ENCODE peak calls at places on chromosomes 2 and 18, in four cellular contexts. I is breast epithelium, G is K562, A is HL-60. R is an unnamed sample.

GRCh38 chr2:214244847-214245246 is 166.0 kb upstream of the VWC2L start:
- DNase-seq in I (no peak), G (no peak), A (no peak), R (no peak)

GRCh38 chr2:202104286-202104870 is 31.3 kb downstream of the KIAA2012 start:
- DNase-seq in I (no peak), G (peak), A (peak), R (peak)

GRCh38 chr2:21175895-21176646 is 52.3 kb downstream of the TDRD15 start:
- DNase-seq in I (no peak), G (no peak), A (no peak), R (no peak)

GRCh38 chr2:105935048-105935447 is 190.3 kb downstream of the NCK2 start:
- DNase-seq in I (no peak), G (no peak), A (no peak), R (no peak)

GRCh38 chr2:112577756-112578155 is 6.7 kb upstream of the CHCHD5 start:
- DNase-seq in I (no peak), G (no peak), A (no peak), R (no peak)

GRCh38 chr2:9197916-9198315 is 8.7 kb upstream of the ASAP2 start:
- DNase-seq in I (no peak), G (no peak), A (no peak), R (no peak)

GRCh38 chr2:71269511-71270090 is 42.7 kb upstream of the PAIP2B start:
- DNase-seq in I (no peak), G (no peak), A (no peak), R (no peak)

GRCh38 chr18:8662574-8663255 is 42.6 kb upstream of the MTCL1 start:
- DNase-seq in I (no peak), G (no peak), A (no peak), R (peak)

GRCh38 chr2:220181158-220181557 is 553.7 kb downstream of the SLC4A3 start:
- DNase-seq in I (no peak), G (no peak), A (no peak), R (no peak)

GRCh38 chr2:109660046-109660860 is 46.1 kb downstream of the SOWAHC start:
- DNase-seq in I (no peak), G (no peak), A (no peak), R (no peak)

GRCh38 chr18:35231052-35231451 is 9.8 kb upstream of the ZNF397 start:
- DNase-seq in I (peak), G (peak), A (peak), R (peak)

GRCh38 chr2:182499706-182500470 is 73.1 kb upstream of the PDE1A start:
- DNase-seq in I (no peak), G (no peak), A (no peak), R (no peak)

GRCh38 chr2:164651361-164651760 is 30.1 kb upstream of the GRB14 start:
- DNase-seq in I (no peak), G (no peak), A (no peak), R (no peak)

GRCh38 chr2:179825494-179825893 is 35.9 kb downstream of the ZNF385B start:
- DNase-seq in I (no peak), G (no peak), A (no peak), R (peak)

GRCh38 chr2:12120281-12121150 is 374.1 kb downstream of the LPIN1 start:
- DNase-seq in I (no peak), G (no peak), A (no peak), R (no peak)

GRCh38 chr2:88350641-88351601 is 101.6 kb downstream of the FOXI3 start:
- DNase-seq in I (peak), G (peak), A (peak), R (peak)
- H3K27ac ChIP-seq in I (peak), G (no peak), A (no peak), R (no peak)

GRCh38 chr18:62324917-62325805 is at the start of gene TNFRSF11A:
- DNase-seq in I (no peak), G (peak), A (peak), R (peak)
- TF ChIP-seq CTCF in I (no peak), G (no peak), A (peak), R (peak)

DNA sequence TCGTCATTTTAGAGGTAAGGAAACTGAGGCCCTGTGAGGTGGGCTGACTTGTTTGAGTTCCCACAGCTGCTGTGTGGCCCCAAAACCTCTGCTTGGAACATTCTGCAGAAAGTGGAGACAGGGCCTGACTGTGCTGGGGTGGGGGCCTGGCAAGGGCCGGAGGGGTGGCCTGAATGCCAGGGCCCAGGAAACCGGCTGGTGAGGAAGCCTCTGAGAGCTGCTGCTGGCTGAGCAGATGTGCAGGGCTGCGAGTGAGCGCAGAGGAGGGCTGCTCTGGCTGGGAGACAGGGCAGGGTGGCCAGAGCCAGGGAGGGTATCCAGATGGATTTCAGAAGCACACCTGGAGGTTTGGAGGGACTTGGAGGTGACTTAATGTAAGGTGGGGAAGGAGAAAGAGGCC is 29.9 kb upstream of the INHBB start:
- DNase-seq in I (peak), G (no peak), A (no peak), R (no peak)
- H3K27ac ChIP-seq in I (no peak), G (no peak), A (no peak), R (no peak)

DNA sequence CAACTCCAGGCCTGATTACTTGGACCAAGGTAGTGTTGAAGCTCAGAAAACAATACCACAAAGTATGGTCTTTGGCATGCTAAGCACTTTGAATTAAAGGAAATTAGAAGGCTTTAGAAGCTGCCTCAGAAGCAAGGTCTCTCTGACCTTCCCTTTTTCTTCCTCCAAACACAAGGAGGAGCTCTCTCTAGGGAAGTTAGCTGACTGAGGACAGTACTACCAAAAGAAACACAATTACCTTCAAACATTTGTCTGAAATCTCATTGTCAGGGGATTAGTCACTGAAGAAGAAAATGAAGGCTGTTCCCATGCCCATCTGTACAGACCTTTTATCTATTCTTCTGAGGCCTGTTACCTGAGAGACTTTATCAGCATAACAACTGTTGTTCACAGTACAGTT is 279.3 kb downstream of the CDH20 start:
- DNase-seq in I (no peak), G (no peak), A (peak), R (no peak)
- TF ChIP-seq CTCF in I (no peak), G (no peak), A (no peak), R (peak)